ENCODE peak calls at places on chromosomes 12 and 14, in seven cellular contexts. W is C1 segment of cervical spinal cord; S is effector memory CD8-positive, alpha-beta T cell; N is NCI-H774; Z is NB4; Q is RWPE2; J is central memory CD4-positive, alpha-beta T cell. I is an unnamed sample.

GRCh38 chr14:54756656-54757392 is 145.8 kb downstream of the GCH1 start:
- DNase-seq in W (no peak), S (no peak), N (no peak), Z (no peak), Q (no peak), J (no peak), I (no peak)

GRCh38 chr12:132056959-132057358 is 87.2 kb downstream of the DDX51 start:
- DNase-seq in W (no peak), S (no peak), N (no peak), Z (no peak), Q (no peak), J (no peak), I (no peak)

GRCh38 chr14:105891631-105892452 is 365.5 kb downstream of the TMEM121 start:
- DNase-seq in W (no peak), S (no peak), N (no peak), Z (no peak), Q (peak; percentile 55), J (no peak), I (no peak)

GRCh38 chr14:23275412-23275811 is 10.5 kb downstream of the HOMEZ start:
- DNase-seq in W (no peak), S (no peak), N (no peak), Z (no peak), Q (no peak), J (no peak), I (no peak)

GRCh38 chr12:114858388-114859146 is 174.6 kb upstream of the TBX3 start:
- DNase-seq in W (no peak), S (no peak), N (no peak), Z (no peak), Q (no peak), J (no peak), I (no peak)

GRCh38 chr14:38039526-38039925 is 168.2 kb upstream of the SSTR1 start:
- DNase-seq in W (no peak), S (no peak), N (no peak), Z (no peak), Q (no peak), J (no peak), I (no peak)

GRCh38 chr14:104431929-104432541 is 147.5 kb upstream of the C14orf180 start:
- DNase-seq in W (no peak), S (no peak), N (no peak), Z (no peak), Q (peak; percentile 62), J (no peak), I (no peak)

GRCh38 chr12:3632256-3633240 is 120.4 kb downstream of the CRACR2A start:
- DNase-seq in W (no peak), S (no peak), N (no peak), Z (no peak), Q (no peak), J (no peak), I (no peak)

GRCh38 chr14:90732142-90732541 is 84.1 kb downstream of the TTC7B start:
- DNase-seq in W (no peak), S (no peak), N (no peak), Z (peak; percentile 77), Q (no peak), J (no peak), I (no peak)

GRCh38 chr14:37974421-37974820 is 233.3 kb upstream of the SSTR1 start:
- DNase-seq in W (no peak), S (no peak), N (no peak), Z (no peak), Q (no peak), J (no peak), I (no peak)

GRCh38 chr14:22780941-22781605 is 14.6 kb downstream of the OXA1L start:
- DNase-seq in W (no peak), S (no peak), N (no peak), Z (no peak), Q (no peak), J (no peak), I (no peak)

GRCh38 chr12:26286186-26286585 is 90.8 kb downstream of the SSPN start:
- DNase-seq in W (no peak), S (no peak), N (no peak), Z (no peak), Q (no peak), J (no peak), I (no peak)

GRCh38 chr12:71439613-71440392 is at the start of gene LGR5:
- DNase-seq in W (peak; percentile 75), S (no peak), N (peak; percentile 88), Z (no peak), Q (peak; percentile 41), J (no peak), I (no peak)

GRCh38 chr12:91332305-91332704 is 149.7 kb upstream of the DCN start:
- DNase-seq in W (no peak), S (no peak), N (no peak), Z (no peak), Q (no peak), J (no peak), I (no peak)

GRCh38 chr12:64232201-64232600 is 10.1 kb upstream of the KICS2 start:
- DNase-seq in W (no peak), S (no peak), N (no peak), Z (no peak), Q (no peak), J (no peak), I (no peak)

GRCh38 chr14:59333668-59334067 is 131.5 kb downstream of the GPR135 start:
- DNase-seq in W (no peak), S (no peak), N (no peak), Z (peak; percentile 18), Q (no peak), J (no peak), I (no peak)

GRCh38 chr12:20063116-20063515 is 305.2 kb upstream of the PDE3A start:
- DNase-seq in W (no peak), S (no peak), N (no peak), Z (no peak), Q (no peak), J (no peak), I (no peak)

GRCh38 chr14:73774671-73775070 is 60.5 kb upstream of the PNMA1 start:
- DNase-seq in W (no peak), S (no peak), N (no peak), Z (no peak), Q (no peak), J (no peak), I (no peak)

GRCh38 chr12:38102197-38102596 is 214.4 kb upstream of the ALG10B start:
- DNase-seq in W (no peak), S (no peak), N (no peak), Z (no peak), Q (no peak), J (no peak), I (no peak)

GRCh38 chr12:77120156-77120555 is 54.8 kb upstream of the E2F7 start:
- DNase-seq in W (no peak), S (no peak), N (no peak), Z (no peak), Q (no peak), J (no peak), I (no peak)

GRCh38 chr12:52480073-52480472 is 6.5 kb upstream of the KRT6C start:
- DNase-seq in W (no peak), S (no peak), N (no peak), Z (no peak), Q (no peak), J (no peak), I (no peak)

GRCh38 chr14:95034806-95035205 is 122.5 kb downstream of the DICER1 start:
- DNase-seq in W (no peak), S (no peak), N (no peak), Z (no peak), Q (peak; percentile 30), J (no peak), I (no peak)

GRCh38 chr14:99191663-99192621 is 80.1 kb downstream of the BCL11B start:
- DNase-seq in W (peak; percentile 6), S (peak; percentile 29), N (no peak), Z (no peak), Q (no peak), J (peak; percentile 74), I (no peak)

GRCh38 chr12:22266101-22266500 is 68.4 kb downstream of the ST8SIA1 start:
- DNase-seq in W (no peak), S (no peak), N (no peak), Z (no peak), Q (no peak), J (no peak), I (no peak)

GRCh38 chr14:68687746-68688145 is 105.1 kb downstream of the ZFP36L1 start:
- DNase-seq in W (no peak), S (no peak), N (no peak), Z (no peak), Q (peak; percentile 97), J (no peak), I (no peak)

GRCh38 chr12:54463034-54463433 is 10.4 kb downstream of the GTSF1 start:
- DNase-seq in W (no peak), S (no peak), N (no peak), Z (peak; percentile 93), Q (no peak), J (no peak), I (no peak)

GRCh38 chr14:87131879-87132278 is 861.1 kb downstream of the GALC start:
- DNase-seq in W (no peak), S (no peak), N (no peak), Z (no peak), Q (peak; percentile 76), J (no peak), I (no peak)

GRCh38 chr12:18849080-18849479 is 111.2 kb downstream of the CAPZA3 start:
- DNase-seq in W (no peak), S (no peak), N (no peak), Z (no peak), Q (no peak), J (no peak), I (no peak)